ENCODE peak calls at places on chromosome 17, in five cellular contexts. A is K562, P is H1, X is GM12878, G is HepG2. Y is an unnamed sample.

GRCh38 chr17:77332034-77332971 is 191.5 kb downstream of the SEC14L1 start:
- DNase-seq in G (no peak), A (no peak), X (no peak), P (no peak), Y (no peak)

GRCh38 chr17:28698253-28698941 is 13.3 kb downstream of the PROCA1 start:
- DNase-seq in X (no peak), A (no peak), P (no peak), G (peak; percentile 100), Y (no peak)

GRCh38 chr17:17343896-17344506 is 40.8 kb downstream of the NT5M start:
- DNase-seq in A (no peak), X (no peak), P (no peak), G (no peak), Y (no peak)

GRCh38 chr17:50149425-50150353 is 788 bp downstream of the PPP1R9B start:
- DNase-seq in X (no peak), A (peak; percentile 45), P (no peak), G (no peak), Y (peak; percentile 78)

GRCh38 chr17:27206447-27206846 is 87.5 kb upstream of the WSB1 start:
- DNase-seq in X (no peak), A (peak; percentile 10), P (no peak), G (peak; percentile 8), Y (peak; percentile 45)

GRCh38 chr17:76947771-76948170 is 79.6 kb downstream of the MGAT5B start:
- DNase-seq in X (no peak), A (no peak), P (no peak), G (no peak), Y (no peak)

GRCh38 chr17:35545150-35545549 is 7.7 kb upstream of the SLFN12L start:
- DNase-seq in G (no peak), X (no peak), P (no peak), A (no peak), Y (no peak)

GRCh38 chr17:55845385-55845784 is 94.5 kb downstream of the PCTP start:
- DNase-seq in P (peak; percentile 38), G (no peak), X (no peak), A (no peak), Y (peak; percentile 87)

GRCh38 chr17:77322534-77323412 is 182.0 kb downstream of the SEC14L1 start:
- DNase-seq in A (peak; percentile 64), P (no peak), X (no peak), G (peak; percentile 85), Y (no peak)

GRCh38 chr17:50076591-50077235 is 18.4 kb upstream of the PDK2 start:
- DNase-seq in G (no peak), X (no peak), A (peak; percentile 22), P (no peak), Y (peak; percentile 90)

GRCh38 chr17:13143001-13143400 is 125.2 kb upstream of the ELAC2 start:
- DNase-seq in G (no peak), P (no peak), A (no peak), X (no peak), Y (no peak)

GRCh38 chr17:31510273-31511175 is 119.0 kb downstream of the RAB11FIP4 start:
- DNase-seq in X (no peak), P (no peak), A (no peak), G (no peak), Y (no peak)

GRCh38 chr17:76193616-76194015 is 46.7 kb downstream of the RNF157 start:
- DNase-seq in X (no peak), P (no peak), G (no peak), A (peak; percentile 54), Y (peak; percentile 23)

GRCh38 chr17:48483471-48484131 is 47.2 kb downstream of the HOXB1 start:
- DNase-seq in X (no peak), P (no peak), A (peak; percentile 27), G (no peak), Y (peak; percentile 26)

GRCh38 chr17:50234581-50234980 is 33.1 kb upstream of the COL1A1 start:
- DNase-seq in P (no peak), G (no peak), X (no peak), A (no peak), Y (no peak)

GRCh38 chr17:5516060-5516792 is 29.9 kb downstream of the MIS12 start:
- DNase-seq in P (no peak), G (peak; percentile 93), A (no peak), X (no peak), Y (no peak)
- TF ChIP-seq CREB1 in P (no peak), G (peak; percentile 41), A (no peak), X (no peak), Y (no peak)

GRCh38 chr17:19304209-19304608 is 58.3 kb downstream of the B9D1 start:
- DNase-seq in P (no peak), A (peak; percentile 25), G (peak; percentile 37), X (no peak), Y (no peak)
- TF ChIP-seq POLR2AphosphoS5 in P (no peak), A (no peak), G (no peak), X (no peak), Y (no peak)

GRCh38 chr17:57810740-57811632 is 38.9 kb downstream of the MRPS23 start:
- DNase-seq in X (no peak), P (no peak), A (no peak), G (peak; percentile 25), Y (no peak)

GRCh38 chr17:57806083-57806830 is 43.6 kb downstream of the MRPS23 start:
- DNase-seq in X (no peak), G (no peak), A (no peak), P (no peak), Y (no peak)

GRCh38 chr17:57808882-57809281 is 41.0 kb downstream of the MRPS23 start:
- DNase-seq in X (no peak), P (no peak), G (no peak), A (no peak), Y (no peak)

GRCh38 chr17:57809879-57810278 is 40.0 kb downstream of the MRPS23 start:
- DNase-seq in X (no peak), G (no peak), P (no peak), A (no peak), Y (no peak)

DNA sequence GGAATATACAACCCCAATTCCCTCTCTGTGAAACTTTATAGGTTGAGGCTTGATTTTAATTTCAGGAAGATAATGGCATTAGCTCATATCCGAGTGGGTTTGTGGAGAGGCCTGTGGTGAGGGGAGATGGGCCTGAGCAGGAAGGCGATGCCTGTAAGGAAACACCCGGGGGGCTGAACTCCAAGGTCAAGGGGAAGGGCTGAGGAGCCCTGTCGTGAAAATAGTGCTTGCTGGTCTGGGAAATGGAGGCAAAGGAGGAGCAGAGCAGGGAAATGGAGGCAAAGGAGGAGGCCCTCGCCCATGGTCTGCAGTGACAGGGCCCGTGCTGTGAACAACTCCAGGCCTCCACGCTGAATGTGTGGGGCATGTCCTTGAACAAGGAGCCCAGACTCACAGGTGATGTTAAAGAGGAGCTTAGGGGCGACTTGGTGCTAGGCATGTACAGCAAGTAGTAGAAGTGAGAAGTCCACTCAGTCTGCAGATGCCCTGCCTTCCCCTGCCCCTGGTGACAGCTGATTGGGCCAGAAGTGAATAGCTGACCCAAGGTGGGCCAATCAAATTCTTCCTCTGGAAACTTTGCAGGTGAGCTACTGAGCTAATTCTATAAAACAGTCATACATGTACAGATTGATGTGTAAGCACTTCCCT is 38.1 kb downstream of the MRPS23 start:
- DNase-seq in X (no peak), P (no peak), G (no peak), A (no peak), Y (peak; percentile 25)
- H3K4me2 ChIP-seq in X (no peak overlapping the region), P (no peak overlapping the region), G (no peak overlapping the region), A (no peak overlapping the region), Y (no peak overlapping the region)

DNA sequence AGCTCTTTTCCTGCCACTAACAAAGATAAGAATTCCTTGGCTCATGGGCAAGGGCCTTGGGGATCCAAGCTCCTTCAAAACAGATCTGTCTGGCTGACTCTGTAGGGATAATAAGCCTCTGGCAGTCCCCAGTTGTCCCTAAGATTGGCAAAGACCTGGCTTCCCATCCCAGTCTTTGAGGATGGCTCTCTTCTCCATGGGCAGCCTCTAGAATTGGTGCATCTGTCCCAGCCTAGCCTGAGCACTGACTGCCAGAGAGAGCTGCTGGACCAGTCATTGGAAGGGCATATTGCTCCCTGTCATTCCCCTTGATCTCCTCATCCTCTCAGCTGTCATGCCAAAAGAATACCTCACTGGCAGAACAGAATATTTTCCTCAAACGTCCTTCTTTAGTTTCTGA is 13.2 kb upstream of the CUEDC1 start:
- DNase-seq in G (no peak), A (no peak), P (no peak), X (no peak), Y (no peak)
- TF ChIP-seq CREB1 in G (no peak), A (no peak), P (no peak), X (no peak), Y (no peak)

GRCh38 chr17:4066210-4066609 is 76.6 kb downstream of the ZZEF1 start:
- DNase-seq in G (no peak), P (no peak), A (no peak), X (no peak), Y (no peak)
- TF ChIP-seq POLR2AphosphoS5 in G (no peak), P (no peak), A (no peak), X (no peak), Y (no peak)

GRCh38 chr17:82870541-82870940 is 30.7 kb upstream of the ZNF750 start:
- DNase-seq in P (no peak), A (no peak), G (no peak), X (no peak), Y (no peak)
- H3K4me2 ChIP-seq in P (no peak overlapping the region), A (no peak overlapping the region), G (no peak overlapping the region), X (peak overlapping the region; percentile 88), Y (no peak overlapping the region)

GRCh38 chr17:1604831-1605528 is 23.7 kb downstream of the SLC43A2 start:
- DNase-seq in X (no peak), A (no peak), G (peak; percentile 35), P (no peak), Y (peak; percentile 49)
- TF ChIP-seq CREB1 in X (no peak), A (no peak), G (no peak), P (no peak), Y (no peak)

DNA sequence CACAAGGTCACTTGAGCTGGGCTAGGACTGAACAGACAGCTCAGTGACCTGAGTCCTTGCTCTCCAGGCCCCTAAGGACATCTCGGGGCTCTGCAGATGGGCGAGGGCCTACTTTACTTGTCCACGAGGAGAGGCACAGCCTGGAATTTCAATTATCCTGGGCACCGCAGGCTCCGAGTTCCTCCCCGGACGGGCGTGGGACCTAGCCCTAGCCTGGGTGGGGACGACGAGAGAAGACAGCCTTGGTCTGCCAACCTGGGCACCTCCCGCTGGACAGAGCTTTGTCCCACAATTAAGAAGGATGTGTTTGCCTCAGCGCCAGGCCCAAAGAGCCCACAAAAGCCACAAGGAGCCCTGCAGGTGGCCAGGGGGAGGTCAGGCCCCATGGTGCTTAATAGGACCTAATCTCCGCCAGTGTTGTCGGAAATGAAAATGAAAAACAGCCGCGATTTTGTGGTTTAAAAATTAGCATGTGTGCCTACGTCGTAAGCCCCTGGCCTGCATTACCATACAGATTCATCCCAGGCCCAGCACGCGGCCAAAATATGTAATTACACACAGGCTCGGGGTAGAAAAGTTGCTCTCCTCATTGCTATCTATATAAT is 51.4 kb upstream of the LHX1 start:
- DNase-seq in X (no peak), P (no peak), G (no peak), A (no peak), Y (no peak)
- TF ChIP-seq POLR2AphosphoS5 in X (no peak), P (no peak), G (no peak), A (no peak), Y (no peak)

Y was measured in GM23338.